ENCODE peak calls at places on chromosomes 11 and 22, in nine cellular contexts. B is IMR-90, L is tibial artery, T is fibroblast of mammary gland, Y is GM12865, O is thoracic aorta, K is fibroblast of lung, R is AG09309, S is HFF-Myc. I is an unnamed sample.

GRCh38 chr22:34068011-34068410 is 147.7 kb upstream of the LARGE1 start:
- DNase-seq in Y (no peak), R (no peak), B (no peak), T (no peak), K (no peak), L (no peak), O (no peak), S (no peak), I (no peak)

GRCh38 chr22:24417200-24417599 is 10.2 kb upstream of the ADORA2A start:
- DNase-seq in O (no peak), R (no peak), Y (no peak), B (no peak), K (no peak), L (no peak), T (no peak), S (no peak), I (no peak)

GRCh38 chr11:111540921-111541208 is 345 bp downstream of the LAYN start:
- DNase-seq in B (no peak), S (no peak), T (no peak), Y (no peak), R (no peak), K (no peak), L (no peak), O (no peak), I (no peak)

GRCh38 chr22:22820626-22821025 is 67.0 kb upstream of the IGLL5 start:
- DNase-seq in S (no peak), T (no peak), K (no peak), Y (no peak), L (no peak), R (no peak), O (no peak), B (no peak), I (no peak)

GRCh38 chr11:118908931-118909618 is 16.7 kb downstream of the BCL9L start:
- DNase-seq in L (peak), K (peak), Y (no peak), B (peak), S (peak), T (peak), O (no peak), R (peak), I (peak)

GRCh38 chr11:111601636-111601978 is 642 bp upstream of the SIK2 start:
- DNase-seq in R (no peak), T (no peak), O (no peak), B (no peak), K (no peak), L (no peak), S (no peak), Y (no peak), I (no peak)

GRCh38 chr22:36743591-36744412 is 32.1 kb downstream of the IFT27 start:
- DNase-seq in L (peak), R (no peak), S (no peak), T (no peak), K (no peak), B (no peak), O (no peak), Y (no peak), I (no peak)

GRCh38 chr11:132125855-132126841 is 755.7 kb downstream of the NTM start:
- DNase-seq in K (peak), B (peak), L (no peak), O (no peak), R (no peak), T (peak), S (no peak), Y (peak), I (no peak)

GRCh38 chr22:24244144-24244787 is 616 bp downstream of the GGT5 start:
- DNase-seq in K (peak), R (no peak), L (peak), O (no peak), S (no peak), T (peak), Y (no peak), B (peak), I (no peak)

GRCh38 chr11:9138612-9139579 is 47.5 kb upstream of the SCUBE2 start:
- DNase-seq in K (peak), B (peak), O (peak), T (peak), R (peak), L (no peak), Y (no peak), S (peak), I (peak)

GRCh38 chr22:23215294-23216204 is 35.2 kb downstream of the BCR start:
- DNase-seq in L (no peak), K (peak), O (no peak), T (peak), Y (no peak), R (no peak), S (no peak), B (peak), I (no peak)

GRCh38 chr22:36026741-36027140 is 1.9 kb downstream of the RBFOX2 start:
- DNase-seq in S (no peak), L (no peak), Y (no peak), R (no peak), B (peak), K (peak), O (no peak), T (peak), I (no peak)

GRCh38 chr11:65419773-65420481 is 2.7 kb upstream of the NEAT1 start:
- DNase-seq in O (peak), L (peak), S (peak), T (peak), R (peak), K (peak), Y (peak), B (peak), I (peak)
- H3K4me3 ChIP-seq in O (peak), L (peak), S (peak), T (peak), R (no peak), K (peak), Y (peak), B (no peak), I (peak)

GRCh38 chr11:2888266-2888968 is 2.8 kb upstream of the CDKN1C start:
- DNase-seq in R (peak), L (peak), S (no peak), Y (peak), B (peak), K (peak), O (peak), T (peak), I (peak)
- TF ChIP-seq CTCF in R (peak), L (peak), S (peak), Y (peak), B (peak), K (peak), O (peak), T (peak), I (peak)

GRCh38 chr11:121456816-121457431 is 4.2 kb upstream of the SORL1-AS1 start:
- DNase-seq in L (no peak), R (no peak), T (no peak), B (no peak), Y (no peak), O (no peak), K (no peak), S (no peak), I (no peak)

GRCh38 chr11:121458551-121458950 is 5.8 kb upstream of the SORL1-AS1 start:
- DNase-seq in R (no peak), Y (no peak), K (no peak), L (no peak), B (no peak), S (no peak), T (no peak), O (no peak), I (no peak)

GRCh38 chr11:121460941-121461514 is 8.3 kb upstream of the SORL1-AS1 start:
- DNase-seq in T (no peak), L (no peak), R (no peak), K (no peak), B (no peak), O (no peak), Y (no peak), S (no peak), I (no peak)

GRCh38 chr11:121461843-121462242 is 9.1 kb upstream of the SORL1-AS1 start:
- DNase-seq in O (no peak), S (no peak), R (no peak), K (no peak), Y (peak), L (no peak), B (no peak), T (no peak), I (no peak)

DNA sequence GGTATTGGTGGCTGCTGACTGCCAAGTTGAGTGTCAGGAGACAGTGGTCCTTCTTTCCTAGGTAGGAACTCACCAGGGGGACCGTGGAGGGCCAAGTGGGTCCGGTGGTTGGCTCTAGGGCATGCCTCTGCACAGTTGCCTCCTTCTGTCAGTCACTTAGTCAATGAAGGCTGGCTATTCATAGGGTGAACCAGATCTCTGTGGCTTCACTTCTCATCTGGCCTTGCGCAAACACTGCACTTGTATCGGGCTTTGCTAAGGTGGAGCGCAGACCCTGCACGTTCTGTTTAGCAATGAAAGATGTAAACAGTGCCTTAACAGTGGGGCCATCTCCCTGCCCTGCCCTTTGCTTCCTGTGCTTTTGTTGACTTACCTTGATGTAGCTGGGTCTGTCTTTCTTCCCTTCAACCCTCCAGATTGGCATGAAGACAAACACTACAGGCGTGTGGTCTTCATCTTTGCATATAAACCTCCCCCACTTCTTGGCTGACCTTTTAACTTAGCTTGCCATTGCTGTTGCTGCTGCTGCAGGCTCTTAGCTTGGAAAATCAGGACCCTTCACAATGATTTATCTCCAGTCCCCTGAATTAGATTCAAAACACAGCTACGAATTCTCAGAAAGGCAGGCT is 6.8 kb upstream of the SORL1-AS1 start:
- DNase-seq in K (no peak), Y (no peak), R (no peak), B (no peak), L (no peak), O (no peak), T (no peak), S (no peak), I (no peak)
- H3K4me3 ChIP-seq in K (no peak), Y (no peak), R (no peak), B (no peak), L (no peak), O (no peak), T (no peak), S (no peak), I (no peak)

DNA sequence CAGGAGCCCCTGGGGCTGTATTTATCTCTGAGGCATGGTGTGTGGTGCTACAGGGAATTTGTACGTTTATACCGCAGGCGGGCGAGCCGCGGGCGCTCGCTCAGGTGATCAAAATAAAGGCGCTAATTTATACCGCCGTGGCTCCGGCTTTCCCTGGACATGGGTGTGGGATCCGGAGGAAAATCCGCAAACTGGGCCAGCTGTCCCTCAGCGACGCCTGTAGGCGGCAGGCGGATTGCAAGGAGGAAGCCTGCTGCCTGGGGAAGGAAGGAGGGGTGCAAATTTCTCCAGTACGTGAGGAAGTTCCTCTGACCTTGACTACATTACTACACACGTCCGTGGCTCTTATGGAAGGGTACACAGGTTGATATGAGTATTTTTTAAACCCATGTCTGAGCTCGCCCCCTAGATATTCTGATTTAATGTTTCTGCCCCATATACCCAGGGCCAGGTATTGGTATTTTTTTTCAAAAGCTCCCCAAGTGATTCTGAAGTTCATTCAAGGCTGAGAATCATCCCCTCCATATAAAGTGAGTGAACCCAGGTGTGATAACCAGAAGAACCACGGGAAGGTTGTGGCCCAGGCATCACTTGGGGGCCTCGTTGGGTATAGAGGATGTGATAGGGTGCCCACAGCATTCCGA is 2.8 kb downstream of the MYOD1 start:
- DNase-seq in R (no peak), L (no peak), K (peak), S (no peak), Y (no peak), O (no peak), T (peak), B (peak), I (no peak)
- TF ChIP-seq CTCF in R (peak), L (no peak), K (peak), S (peak), Y (no peak), O (no peak), T (peak), B (peak), I (peak)

GRCh38 chr11:32939866-32940265 is 47.3 kb downstream of the QSER1 start:
- DNase-seq in K (no peak), Y (no peak), L (no peak), R (no peak), S (no peak), O (no peak), T (no peak), B (no peak), I (no peak)

GRCh38 chr11:32935462-32936029 is 42.9 kb downstream of the QSER1 start:
- DNase-seq in L (no peak), B (no peak), S (no peak), R (no peak), Y (no peak), O (no peak), K (no peak), T (peak), I (no peak)

GRCh38 chr11:32939046-32939445 is 46.4 kb downstream of the QSER1 start:
- DNase-seq in T (no peak), B (no peak), S (no peak), Y (peak), L (no peak), O (no peak), K (no peak), R (no peak), I (no peak)

GRCh38 chr11:32940865-32941264 is 48.3 kb downstream of the QSER1 start:
- DNase-seq in R (no peak), B (no peak), L (no peak), S (no peak), T (no peak), O (no peak), K (no peak), Y (peak), I (no peak)
- H3K4me3 ChIP-seq in R (no peak), B (no peak), L (no peak), S (no peak), T (no peak), O (no peak), K (no peak), Y (no peak), I (no peak)

DNA sequence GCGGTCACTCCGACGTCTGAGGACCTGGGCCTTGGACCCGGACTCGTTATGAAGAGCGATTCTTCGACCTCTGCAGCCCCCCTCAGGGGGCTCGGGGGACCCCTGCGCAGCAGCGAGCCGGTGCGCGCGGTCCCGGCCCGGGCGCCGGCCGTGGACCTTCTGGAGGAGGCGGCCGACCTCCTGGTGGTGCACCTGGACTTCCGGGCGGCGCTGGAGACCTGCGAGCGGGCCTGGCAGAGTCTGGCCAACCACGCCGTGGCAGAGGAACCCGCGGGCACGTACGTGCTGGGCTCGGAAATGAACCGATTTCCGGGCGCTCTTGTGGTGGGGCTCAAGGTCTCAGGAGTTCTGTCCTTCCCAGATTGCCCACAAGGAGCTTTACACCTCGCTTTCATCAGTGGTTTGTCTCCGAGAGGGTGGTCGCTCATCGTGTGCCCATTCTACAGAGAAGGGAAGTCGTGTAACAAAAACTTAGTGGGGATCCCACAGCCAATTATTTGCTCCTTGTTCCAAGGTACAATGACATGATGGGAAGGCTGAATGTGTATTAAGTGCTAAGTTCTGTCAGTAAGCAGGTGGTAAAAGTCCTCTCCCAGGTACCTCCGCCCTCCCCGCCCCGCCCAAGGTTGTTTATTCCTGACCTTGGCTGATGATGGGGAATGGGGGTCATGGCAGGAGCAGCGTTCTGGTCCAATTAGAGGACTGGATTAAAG is 695 bp downstream of the PEX26 start:
- DNase-seq in T (peak), S (no peak), O (no peak), L (no peak), Y (peak), B (peak), K (peak), R (no peak), I (no peak)
- TF ChIP-seq CTCF in T (no peak), S (no peak), O (no peak), L (no peak), Y (no peak), B (peak), K (no peak), R (no peak), I (peak)

GRCh38 chr11:64447717-64448598 is 89.0 kb downstream of the RPS6KA4 start:
- DNase-seq in B (peak), S (no peak), T (no peak), Y (peak), L (peak), K (peak), R (no peak), O (no peak), I (no peak)
- H3K4me3 ChIP-seq in B (peak), S (no peak), T (no peak), Y (peak), L (peak), K (peak), R (peak), O (peak), I (no peak)

GRCh38 chr11:103798029-103798428 is 238.4 kb upstream of the DDI1 start:
- DNase-seq in L (no peak), S (peak), Y (no peak), K (peak), B (peak), T (peak), O (no peak), R (peak), I (no peak)

GRCh38 chr11:103805688-103806009 is 230.8 kb upstream of the DDI1 start:
- DNase-seq in K (no peak), O (no peak), B (no peak), Y (no peak), T (no peak), S (no peak), R (no peak), L (no peak), I (no peak)

GRCh38 chr11:103798456-103798855 is 238.0 kb upstream of the DDI1 start:
- DNase-seq in S (no peak), R (no peak), Y (no peak), B (peak), O (no peak), T (peak), L (no peak), K (no peak), I (no peak)

GRCh38 chr11:103803062-103803461 is 233.4 kb upstream of the DDI1 start:
- DNase-seq in Y (peak), T (peak), O (no peak), K (peak), L (no peak), S (no peak), B (peak), R (peak), I (no peak)

GRCh38 chr11:103800406-103801114 is 235.9 kb upstream of the DDI1 start:
- DNase-seq in Y (no peak), B (no peak), S (no peak), K (peak), T (no peak), L (no peak), R (no peak), O (no peak), I (no peak)
- TF ChIP-seq CTCF in Y (no peak), B (no peak), S (no peak), K (no peak), T (no peak), L (no peak), R (no peak), O (no peak), I (no peak)

DNA sequence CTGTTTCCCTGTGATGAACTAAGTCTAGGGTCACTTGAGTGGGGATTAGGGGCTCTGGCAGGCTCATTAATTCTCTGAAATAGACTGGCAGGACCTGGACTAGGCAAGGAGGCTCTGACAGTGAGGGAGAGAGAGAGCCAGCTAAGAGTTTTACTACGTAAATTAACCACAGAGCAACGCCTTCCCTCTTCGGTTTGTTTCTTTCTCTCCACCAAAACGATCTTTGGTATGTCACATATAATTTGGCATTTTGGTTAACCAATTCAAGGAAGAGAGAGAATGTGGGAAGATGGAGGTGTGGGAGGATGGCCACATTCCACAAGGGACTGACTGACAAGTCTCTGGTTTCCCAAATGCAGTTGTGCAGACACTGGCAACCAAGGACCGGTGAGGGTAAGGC is 27.9 kb downstream of the ATG16L2 start:
- DNase-seq in L (no peak), S (no peak), B (no peak), O (no peak), K (peak), Y (no peak), T (no peak), R (no peak), I (no peak)
- H3K4me3 ChIP-seq in L (no peak), S (no peak), B (no peak), O (no peak), K (no peak), Y (no peak), T (no peak), R (no peak), I (no peak)

GRCh38 chr11:120226714-120227113 is 13.2 kb upstream of the POU2F3 start:
- DNase-seq in R (no peak), L (no peak), T (no peak), K (no peak), B (no peak), Y (no peak), S (no peak), O (no peak), I (no peak)

GRCh38 chr11:120227228-120227852 is 12.6 kb upstream of the POU2F3 start:
- DNase-seq in Y (no peak), T (no peak), L (no peak), R (no peak), B (no peak), O (no peak), K (no peak), S (no peak), I (no peak)

GRCh38 chr11:120229451-120230424 is 10.2 kb upstream of the POU2F3 start:
- DNase-seq in L (no peak), S (no peak), T (peak), Y (peak), B (peak), K (peak), O (no peak), R (no peak), I (no peak)

GRCh38 chr11:120230433-120231071 is 9.4 kb upstream of the POU2F3 start:
- DNase-seq in R (no peak), Y (no peak), O (no peak), T (no peak), K (no peak), B (no peak), S (no peak), L (no peak), I (no peak)

GRCh38 chr11:120228794-120229384 is 11.1 kb upstream of the POU2F3 start:
- DNase-seq in K (no peak), R (no peak), Y (no peak), B (no peak), T (no peak), O (no peak), S (no peak), L (no peak), I (no peak)
- TF ChIP-seq CTCF in K (peak), R (peak), Y (peak), B (peak), T (peak), O (no peak), S (peak), L (no peak), I (peak)